ENCODE peak calls at places on chromosomes 13 and 19, in ten cellular contexts. O is heart left ventricle, B is adrenal gland, G is neural progenitor cell, Q is GM23338, P is tibial nerve, H is testis, K is fibroblast of lung, D is esophagus squamous epithelium, N is uterus. I is an unnamed sample.

GRCh38 chr19:41386442-41386841 is 10.1 kb downstream of the TMEM91 start:
- DNase-seq in B (no peak), N (peak; percentile 44), P (no peak), K (no peak), O (peak; percentile 42), H (peak; percentile 40), G (no peak), Q (no peak), D (no peak), I (no peak)

GRCh38 chr13:110126391-110126961 is 180.5 kb downstream of the COL4A1 start:
- DNase-seq in P (no peak), O (peak; percentile 88), D (no peak), G (peak; percentile 92), B (peak; percentile 74), N (peak; percentile 70), K (peak; percentile 95), Q (peak; percentile 54), H (no peak), I (peak; percentile 75)

GRCh38 chr13:98333481-98333880 is 156.4 kb upstream of the RNF113B start:
- DNase-seq in O (no peak), G (peak; percentile 45), H (no peak), Q (no peak), P (no peak), K (no peak), D (no peak), N (no peak), B (no peak), I (no peak)

GRCh38 chr13:113029487-113030258 is 60.7 kb downstream of the MCF2L start:
- DNase-seq in D (no peak), P (no peak), N (no peak), B (no peak), H (peak; percentile 75), G (peak; percentile 70), Q (peak; percentile 81), O (no peak), K (no peak), I (no peak)

GRCh38 chr13:36907266-36907665 is 12.8 kb downstream of the SMAD9 start:
- DNase-seq in D (no peak), Q (no peak), P (no peak), O (no peak), G (no peak), K (no peak), N (no peak), B (no peak), H (no peak), I (no peak)

GRCh38 chr19:49441960-49442350 is 628 bp upstream of the SLC17A7 start:
- DNase-seq in H (no peak), O (no peak), K (no peak), P (no peak), Q (no peak), B (no peak), N (no peak), G (no peak), D (no peak), I (no peak)

GRCh38 chr19:54155694-54156093 is 3.8 kb downstream of the LENG1 start:
- DNase-seq in K (no peak), P (no peak), O (no peak), Q (peak; percentile 61), H (no peak), N (no peak), D (no peak), G (no peak), B (no peak), I (no peak)

GRCh38 chr13:39036212-39036611 is 1.7 kb downstream of the PROSER1 start:
- DNase-seq in D (no peak), B (no peak), H (no peak), P (no peak), G (no peak), K (peak; percentile 19), Q (peak; percentile 50), N (no peak), O (no peak), I (no peak)

GRCh38 chr19:11736696-11737095 is 2.0 kb downstream of the ZNF823 start:
- DNase-seq in P (no peak), O (peak; percentile 74), K (peak; percentile 11), B (peak; percentile 57), D (no peak), H (no peak), Q (peak; percentile 3), N (peak; percentile 19), G (no peak), I (peak; percentile 63)

GRCh38 chr13:31166591-31166990 is 4.9 kb upstream of the HSPH1 start:
- DNase-seq in P (no peak), H (no peak), N (no peak), K (no peak), Q (no peak), B (no peak), D (no peak), O (no peak), G (no peak), I (no peak)

GRCh38 chr13:106129273-106129672 is 406.2 kb downstream of the EFNB2 start:
- DNase-seq in K (no peak), N (no peak), B (no peak), Q (no peak), H (no peak), O (no peak), D (no peak), G (no peak), P (no peak), I (no peak)

GRCh38 chr13:23377603-23378002 is 55.9 kb downstream of the SACS start:
- DNase-seq in O (peak; percentile 46), K (no peak), G (no peak), B (no peak), D (no peak), H (no peak), Q (no peak), N (peak; percentile 29), P (no peak), I (no peak)
- H3K4me3 ChIP-seq in O (no peak overlapping the region), K (no peak overlapping the region), G (no peak overlapping the region), B (no peak overlapping the region), D (no peak overlapping the region), H (no peak overlapping the region), Q (no peak overlapping the region), N (no peak overlapping the region), P (no peak overlapping the region), I (no peak overlapping the region)

DNA sequence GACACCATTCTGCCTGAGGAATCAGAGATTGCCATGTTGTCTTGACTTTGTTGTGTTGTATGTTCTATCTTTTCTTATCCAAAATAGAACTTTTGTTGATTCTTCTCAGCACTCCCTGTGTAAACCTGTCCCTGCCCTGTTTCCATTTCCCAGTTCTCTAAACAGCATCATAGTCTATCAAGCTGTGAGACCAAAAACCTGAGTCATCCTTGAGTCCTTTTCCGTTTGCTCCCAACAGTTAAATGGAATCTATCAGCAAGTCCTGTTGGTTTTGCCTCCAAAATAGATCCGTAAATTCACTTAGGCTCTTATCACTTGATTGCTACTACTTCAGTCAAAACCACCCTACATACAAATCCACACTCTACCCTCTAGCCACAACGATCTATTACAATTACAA is 667.1 kb downstream of the PCDH9 start:
- DNase-seq in H (no peak), P (no peak), G (no peak), D (no peak), K (no peak), O (no peak), Q (no peak), B (no peak), N (no peak), I (no peak)
- H3K27ac ChIP-seq in H (no peak overlapping the region), P (no peak overlapping the region), G (no peak overlapping the region), D (no peak overlapping the region), K (no peak overlapping the region), O (no peak overlapping the region), Q (no peak overlapping the region), B (no peak overlapping the region), N (no peak overlapping the region), I (no peak overlapping the region)

DNA sequence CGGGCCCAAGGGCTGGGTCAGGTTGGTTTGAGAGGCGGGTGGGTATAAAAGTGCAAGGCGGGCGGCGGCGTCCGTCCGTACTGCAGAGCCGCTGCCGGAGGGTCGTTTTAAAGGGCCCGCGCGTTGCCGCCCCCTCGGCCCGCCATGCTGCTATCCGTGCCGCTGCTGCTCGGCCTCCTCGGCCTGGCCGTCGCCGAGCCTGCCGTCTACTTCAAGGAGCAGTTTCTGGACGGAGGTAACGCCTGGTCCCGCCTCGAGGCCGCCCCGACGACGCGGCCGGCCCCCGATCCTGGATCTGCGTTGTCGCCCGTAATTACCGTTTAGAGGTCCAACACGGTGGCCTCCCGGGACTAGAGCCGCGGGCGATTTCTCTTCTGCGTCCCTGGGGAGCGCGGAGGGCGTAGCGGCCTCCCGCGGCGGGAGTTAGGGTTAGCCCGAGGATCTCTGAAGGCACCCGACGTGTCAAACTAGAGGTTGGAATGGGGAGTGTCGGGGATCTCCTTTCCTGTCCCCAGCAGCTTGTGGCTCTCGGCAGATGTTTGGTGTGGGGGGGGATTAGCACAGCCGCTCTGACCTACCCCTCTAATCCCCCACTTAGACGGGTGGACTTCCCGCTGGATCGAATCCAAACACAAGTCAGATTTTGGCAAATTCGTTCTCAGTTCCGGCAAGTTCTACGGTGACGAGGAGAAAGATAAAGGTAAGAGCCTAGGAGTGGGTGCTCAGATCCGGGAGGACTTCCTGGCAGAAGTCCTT is at the start of gene CALR:
- DNase-seq in K (peak; percentile 43), O (no peak), B (no peak), H (no peak), N (no peak), G (peak; percentile 64), D (no peak), P (no peak), Q (no peak), I (no peak)
- TF ChIP-seq CTCF in K (peak; percentile 24), O (no peak), B (peak; percentile 28), H (no peak), N (no peak), G (peak; percentile 19), D (peak; percentile 13), P (peak; percentile 66), Q (no peak), I (peak; percentile 27)

DNA sequence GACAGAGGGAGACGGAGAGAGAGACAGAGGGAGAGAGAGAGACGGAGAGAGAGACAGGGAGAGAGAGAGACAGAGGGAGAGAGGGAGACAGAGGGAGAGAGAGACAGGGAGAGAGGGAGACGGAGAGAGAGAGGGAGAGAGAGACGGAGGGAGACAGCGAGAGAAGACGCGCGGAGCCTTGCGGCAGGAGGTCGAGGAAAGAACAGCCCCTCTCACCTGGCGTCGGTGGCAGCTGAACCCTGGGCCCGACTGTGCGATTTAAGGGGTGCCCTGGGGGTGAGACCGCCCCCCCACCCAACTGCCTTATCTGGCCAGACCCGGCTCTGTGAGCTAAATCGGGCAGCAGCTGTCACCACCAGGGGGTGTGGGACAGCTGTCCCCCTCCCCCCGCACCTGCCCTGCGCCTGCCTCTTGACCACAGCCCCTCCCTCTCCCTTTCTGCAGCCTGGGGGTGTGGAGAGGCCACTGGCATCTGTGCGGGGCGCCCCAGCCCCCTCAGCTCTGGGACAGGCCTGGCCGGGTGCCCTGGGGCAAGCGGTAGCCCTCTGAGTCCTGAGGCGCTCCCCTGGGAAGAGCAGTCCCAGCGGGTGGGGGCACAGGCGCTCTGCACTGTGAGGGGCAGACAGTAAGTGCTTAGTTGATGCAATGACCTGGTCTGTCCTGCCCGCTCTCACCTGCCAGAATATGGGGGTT is 10.8 kb downstream of the JOSD2 start:
- DNase-seq in D (no peak), O (peak; percentile 92), Q (peak; percentile 68), B (no peak), K (no peak), H (no peak), G (peak; percentile 69), N (no peak), P (no peak), I (no peak)
- H3K4me3 ChIP-seq in D (no peak overlapping the region), O (peak overlapping the region; percentile 64), Q (peak overlapping the region; percentile 53), B (no peak overlapping the region), K (no peak overlapping the region), H (no peak overlapping the region), G (peak overlapping the region; percentile 15), N (no peak overlapping the region), P (no peak overlapping the region), I (peak overlapping the region; percentile 60)